ENCODE peak calls at places on chromosome 10, in nine cellular contexts. One of them, this sample, is unnamed. For H3K27me3, the result is how much of the 10 kb centered on the place peaks cover.

GRCh38 chr10:11824376-11824775 is 1.2 kb downstream of the PROSER2 start:
- DNase-seq in upper lobe of left lung: no peak
- DNase-seq in right lobe of liver: no peak
- DNase-seq in body of pancreas: no peak
- DNase-seq in tibial nerve: no peak
- DNase-seq in HCT116: no peak
- DNase-seq in IMR-90: peak
- DNase-seq in heart left ventricle: no peak
- DNase-seq in Peyer's patch: no peak
- DNase-seq in this sample: no peak

GRCh38 chr10:60394444-60394843 is 4.8 kb upstream of the ANK3 start:
- DNase-seq in Peyer's patch: no peak
- DNase-seq in upper lobe of left lung: no peak
- DNase-seq in HCT116: no peak
- DNase-seq in body of pancreas: no peak
- DNase-seq in IMR-90: no peak
- DNase-seq in heart left ventricle: no peak
- DNase-seq in tibial nerve: no peak
- DNase-seq in right lobe of liver: no peak
- DNase-seq in this sample: no peak

GRCh38 chr10:86871563-86872183 is 85.7 kb downstream of the MMRN2 start:
- DNase-seq in tibial nerve: no peak
- DNase-seq in body of pancreas: no peak
- DNase-seq in IMR-90: peak
- DNase-seq in upper lobe of left lung: no peak
- DNase-seq in Peyer's patch: no peak
- DNase-seq in right lobe of liver: no peak
- DNase-seq in HCT116: no peak
- DNase-seq in heart left ventricle: no peak
- DNase-seq in this sample: no peak

GRCh38 chr10:32055478-32056135 is 618 bp downstream of the KIF5B start:
- DNase-seq in body of pancreas: peak
- DNase-seq in heart left ventricle: peak
- DNase-seq in right lobe of liver: peak
- DNase-seq in tibial nerve: peak
- DNase-seq in HCT116: no peak
- DNase-seq in Peyer's patch: peak
- DNase-seq in upper lobe of left lung: peak
- DNase-seq in IMR-90: peak
- DNase-seq in this sample: peak

GRCh38 chr10:93138113-93138870 is 64.6 kb downstream of the CYP26A1 start:
- DNase-seq in body of pancreas: no peak
- DNase-seq in heart left ventricle: no peak
- DNase-seq in upper lobe of left lung: no peak
- DNase-seq in right lobe of liver: no peak
- DNase-seq in tibial nerve: no peak
- DNase-seq in IMR-90: no peak
- DNase-seq in HCT116: no peak
- DNase-seq in Peyer's patch: no peak
- DNase-seq in this sample: no peak

GRCh38 chr10:97851341-97852001 is 1.8 kb downstream of the GOLGA7B start:
- DNase-seq in upper lobe of left lung: no peak
- DNase-seq in IMR-90: no peak
- DNase-seq in right lobe of liver: no peak
- DNase-seq in Peyer's patch: no peak
- DNase-seq in heart left ventricle: no peak
- DNase-seq in HCT116: no peak
- DNase-seq in tibial nerve: no peak
- DNase-seq in body of pancreas: no peak
- DNase-seq in this sample: no peak

GRCh38 chr10:14039968-14040668 is 290.6 kb downstream of the FRMD4A start:
- DNase-seq in tibial nerve: no peak
- DNase-seq in upper lobe of left lung: no peak
- DNase-seq in HCT116: no peak
- DNase-seq in IMR-90: peak
- DNase-seq in heart left ventricle: no peak
- DNase-seq in body of pancreas: no peak
- DNase-seq in right lobe of liver: no peak
- DNase-seq in Peyer's patch: no peak
- DNase-seq in this sample: no peak

GRCh38 chr10:28326516-28327493 is 23.9 kb upstream of the MPP7 start:
- DNase-seq in heart left ventricle: peak
- DNase-seq in upper lobe of left lung: no peak
- DNase-seq in tibial nerve: no peak
- DNase-seq in IMR-90: peak
- DNase-seq in body of pancreas: peak
- DNase-seq in Peyer's patch: no peak
- DNase-seq in right lobe of liver: no peak
- DNase-seq in HCT116: no peak
- DNase-seq in this sample: no peak

GRCh38 chr10:110323503-110323902 is 18.8 kb upstream of the SMNDC1 start:
- DNase-seq in IMR-90: peak
- DNase-seq in HCT116: no peak
- DNase-seq in body of pancreas: no peak
- DNase-seq in upper lobe of left lung: no peak
- DNase-seq in tibial nerve: no peak
- DNase-seq in right lobe of liver: no peak
- DNase-seq in heart left ventricle: no peak
- DNase-seq in Peyer's patch: no peak
- DNase-seq in this sample: no peak

GRCh38 chr10:3119796-3120459 is 52.6 kb downstream of the PFKP start:
- DNase-seq in right lobe of liver: no peak
- DNase-seq in HCT116: no peak
- DNase-seq in heart left ventricle: no peak
- DNase-seq in IMR-90: peak
- DNase-seq in body of pancreas: no peak
- DNase-seq in Peyer's patch: no peak
- DNase-seq in upper lobe of left lung: no peak
- DNase-seq in tibial nerve: no peak
- DNase-seq in this sample: no peak

GRCh38 chr10:24900888-24901685 is 51.3 kb downstream of the PRTFDC1 start:
- DNase-seq in body of pancreas: no peak
- DNase-seq in right lobe of liver: no peak
- DNase-seq in tibial nerve: no peak
- DNase-seq in upper lobe of left lung: no peak
- DNase-seq in Peyer's patch: no peak
- DNase-seq in heart left ventricle: no peak
- DNase-seq in IMR-90: no peak
- DNase-seq in HCT116: no peak
- DNase-seq in this sample: no peak

GRCh38 chr10:78894841-78895195 is 173.9 kb upstream of the ZMIZ1 start:
- DNase-seq in right lobe of liver: no peak
- DNase-seq in tibial nerve: no peak
- DNase-seq in body of pancreas: no peak
- DNase-seq in Peyer's patch: no peak
- DNase-seq in IMR-90: no peak
- DNase-seq in HCT116: no peak
- DNase-seq in upper lobe of left lung: no peak
- DNase-seq in heart left ventricle: no peak
- DNase-seq in this sample: no peak

GRCh38 chr10:62657244-62657835 is 147.2 kb upstream of the ADO start:
- DNase-seq in heart left ventricle: no peak
- DNase-seq in body of pancreas: no peak
- DNase-seq in right lobe of liver: no peak
- DNase-seq in tibial nerve: no peak
- DNase-seq in HCT116: no peak
- DNase-seq in IMR-90: no peak
- DNase-seq in Peyer's patch: no peak
- DNase-seq in upper lobe of left lung: peak
- DNase-seq in this sample: no peak

DNA sequence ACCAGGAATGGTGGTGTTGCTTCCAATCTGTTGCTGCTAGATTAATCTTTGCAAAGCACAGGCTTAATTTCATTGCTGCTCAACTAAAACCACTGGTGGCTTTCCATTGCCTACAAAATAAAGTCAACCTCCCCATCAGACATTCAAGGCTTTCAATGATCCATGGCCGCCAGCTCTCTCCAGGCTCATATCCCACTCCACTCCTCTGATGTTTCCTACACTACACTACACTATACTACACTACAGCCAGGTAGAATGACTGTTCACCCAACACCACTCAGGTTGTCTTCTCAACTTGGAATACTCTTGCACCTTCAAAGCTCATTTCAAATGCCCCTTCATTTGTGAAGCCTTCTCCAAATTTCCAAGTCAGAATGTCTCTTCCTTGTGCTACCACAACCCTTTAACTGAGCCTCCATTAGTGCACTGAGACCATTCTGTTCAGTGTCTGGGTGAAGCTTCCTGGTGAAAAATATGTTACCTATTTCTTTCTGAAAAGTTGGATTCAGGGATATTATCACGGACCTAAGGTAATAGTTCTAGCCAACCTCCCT is 35.5 kb upstream of the CC2D2B start:
- DNase-seq in upper lobe of left lung: no peak
- DNase-seq in heart left ventricle: no peak
- DNase-seq in tibial nerve: no peak
- DNase-seq in right lobe of liver: no peak
- DNase-seq in HCT116: no peak
- DNase-seq in IMR-90: no peak
- DNase-seq in body of pancreas: no peak
- DNase-seq in Peyer's patch: no peak
- DNase-seq in this sample: no peak
- TF ChIP-seq POLR2A in upper lobe of left lung: no peak
- TF ChIP-seq POLR2A in heart left ventricle: no peak
- TF ChIP-seq POLR2A in tibial nerve: no peak
- TF ChIP-seq POLR2A in right lobe of liver: no peak
- TF ChIP-seq POLR2A in HCT116: no peak
- TF ChIP-seq POLR2A in IMR-90: no peak
- TF ChIP-seq POLR2A in body of pancreas: no peak
- TF ChIP-seq POLR2A in Peyer's patch: no peak
- TF ChIP-seq POLR2A in this sample: no peak

GRCh38 chr10:71401056-71401455 is 4.3 kb downstream of the CDH23 start:
- DNase-seq in Peyer's patch: no peak
- DNase-seq in right lobe of liver: no peak
- DNase-seq in IMR-90: no peak
- DNase-seq in heart left ventricle: no peak
- DNase-seq in HCT116: no peak
- DNase-seq in upper lobe of left lung: no peak
- DNase-seq in tibial nerve: no peak
- DNase-seq in body of pancreas: no peak
- DNase-seq in this sample: no peak

GRCh38 chr10:71404510-71405295 is 8.0 kb downstream of the CDH23 start:
- DNase-seq in heart left ventricle: no peak
- DNase-seq in upper lobe of left lung: no peak
- DNase-seq in tibial nerve: no peak
- DNase-seq in Peyer's patch: no peak
- DNase-seq in body of pancreas: no peak
- DNase-seq in IMR-90: no peak
- DNase-seq in right lobe of liver: no peak
- DNase-seq in HCT116: no peak
- DNase-seq in this sample: no peak

GRCh38 chr10:71398991-71399375 is 2.3 kb downstream of the CDH23 start:
- DNase-seq in IMR-90: no peak
- DNase-seq in body of pancreas: no peak
- DNase-seq in heart left ventricle: no peak
- DNase-seq in tibial nerve: no peak
- DNase-seq in upper lobe of left lung: no peak
- DNase-seq in HCT116: no peak
- DNase-seq in Peyer's patch: no peak
- DNase-seq in right lobe of liver: no peak
- DNase-seq in this sample: peak

GRCh38 chr10:71399946-71400345 is 3.2 kb downstream of the CDH23 start:
- DNase-seq in tibial nerve: no peak
- DNase-seq in upper lobe of left lung: no peak
- DNase-seq in IMR-90: no peak
- DNase-seq in right lobe of liver: no peak
- DNase-seq in body of pancreas: no peak
- DNase-seq in Peyer's patch: no peak
- DNase-seq in heart left ventricle: no peak
- DNase-seq in HCT116: no peak
- DNase-seq in this sample: no peak

GRCh38 chr10:71401969-71402368 is 5.2 kb downstream of the CDH23 start:
- DNase-seq in IMR-90: no peak
- DNase-seq in Peyer's patch: no peak
- DNase-seq in right lobe of liver: no peak
- DNase-seq in heart left ventricle: no peak
- DNase-seq in HCT116: no peak
- DNase-seq in body of pancreas: no peak
- DNase-seq in upper lobe of left lung: no peak
- DNase-seq in tibial nerve: no peak
- DNase-seq in this sample: peak
- H3K27me3 ChIP-seq in IMR-90: half or more
- H3K27me3 ChIP-seq in Peyer's patch: under half
- H3K27me3 ChIP-seq in right lobe of liver: under half
- H3K27me3 ChIP-seq in heart left ventricle: under half
- H3K27me3 ChIP-seq in HCT116: under half
- H3K27me3 ChIP-seq in body of pancreas: under half
- H3K27me3 ChIP-seq in upper lobe of left lung: under half
- H3K27me3 ChIP-seq in tibial nerve: under half
- H3K27me3 ChIP-seq in this sample: under half

GRCh38 chr10:96622330-96622729 is 35.5 kb upstream of the TM9SF3 start:
- DNase-seq in upper lobe of left lung: no peak
- DNase-seq in body of pancreas: no peak
- DNase-seq in heart left ventricle: no peak
- DNase-seq in right lobe of liver: no peak
- DNase-seq in HCT116: no peak
- DNase-seq in IMR-90: no peak
- DNase-seq in tibial nerve: no peak
- DNase-seq in Peyer's patch: no peak
- DNase-seq in this sample: no peak
- TF ChIP-seq POLR2A in upper lobe of left lung: no peak
- TF ChIP-seq POLR2A in body of pancreas: no peak
- TF ChIP-seq POLR2A in heart left ventricle: no peak
- TF ChIP-seq POLR2A in right lobe of liver: no peak
- TF ChIP-seq POLR2A in HCT116: no peak
- TF ChIP-seq POLR2A in IMR-90: no peak
- TF ChIP-seq POLR2A in tibial nerve: no peak
- TF ChIP-seq POLR2A in Peyer's patch: no peak
- TF ChIP-seq POLR2A in this sample: no peak

GRCh38 chr10:103276941-103277712 is at the start of gene INA:
- DNase-seq in body of pancreas: no peak
- DNase-seq in IMR-90: peak
- DNase-seq in heart left ventricle: no peak
- DNase-seq in tibial nerve: no peak
- DNase-seq in right lobe of liver: no peak
- DNase-seq in upper lobe of left lung: peak
- DNase-seq in Peyer's patch: no peak
- DNase-seq in HCT116: no peak
- DNase-seq in this sample: no peak

GRCh38 chr10:103278862-103279298 is 1.9 kb downstream of the INA start:
- DNase-seq in upper lobe of left lung: no peak
- DNase-seq in Peyer's patch: no peak
- DNase-seq in tibial nerve: no peak
- DNase-seq in heart left ventricle: peak
- DNase-seq in body of pancreas: peak
- DNase-seq in HCT116: no peak
- DNase-seq in IMR-90: peak
- DNase-seq in right lobe of liver: no peak
- DNase-seq in this sample: peak

GRCh38 chr10:103278424-103278823 is 1.5 kb downstream of the INA start:
- DNase-seq in upper lobe of left lung: peak
- DNase-seq in HCT116: no peak
- DNase-seq in Peyer's patch: no peak
- DNase-seq in IMR-90: no peak
- DNase-seq in tibial nerve: no peak
- DNase-seq in heart left ventricle: no peak
- DNase-seq in body of pancreas: no peak
- DNase-seq in right lobe of liver: no peak
- DNase-seq in this sample: no peak

GRCh38 chr10:103276251-103276936 is 544 bp upstream of the INA start:
- DNase-seq in upper lobe of left lung: no peak
- DNase-seq in tibial nerve: no peak
- DNase-seq in body of pancreas: no peak
- DNase-seq in heart left ventricle: no peak
- DNase-seq in HCT116: no peak
- DNase-seq in Peyer's patch: no peak
- DNase-seq in right lobe of liver: no peak
- DNase-seq in IMR-90: no peak
- DNase-seq in this sample: no peak

GRCh38 chr10:103277713-103278299 is 868 bp downstream of the INA start:
- DNase-seq in IMR-90: no peak
- DNase-seq in HCT116: no peak
- DNase-seq in heart left ventricle: no peak
- DNase-seq in right lobe of liver: no peak
- DNase-seq in Peyer's patch: no peak
- DNase-seq in tibial nerve: no peak
- DNase-seq in upper lobe of left lung: peak
- DNase-seq in body of pancreas: no peak
- DNase-seq in this sample: no peak
- H3K27me3 ChIP-seq in IMR-90: under half
- H3K27me3 ChIP-seq in HCT116: under half
- H3K27me3 ChIP-seq in heart left ventricle: under half
- H3K27me3 ChIP-seq in right lobe of liver: under half
- H3K27me3 ChIP-seq in Peyer's patch: under half
- H3K27me3 ChIP-seq in tibial nerve: half or more
- H3K27me3 ChIP-seq in upper lobe of left lung: under half
- H3K27me3 ChIP-seq in body of pancreas: under half
- H3K27me3 ChIP-seq in this sample: under half